ENCODE peak calls at places on chromosomes 5 and 9, in seven cellular contexts. One of them, this sample, is unnamed.
A peak's percentile ranks its signal among the peaks of the same experiment; 100 is the strongest.

GRCh38 chr5:96692436-96692835 is 30.3 kb downstream of the CAST start:
- DNase-seq in psoas muscle: no peak
- DNase-seq in mucosa of descending colon: no peak
- DNase-seq in Caki2: no peak
- DNase-seq in CD4-positive, alpha-beta T cell: no peak
- DNase-seq in naive B cell: no peak
- DNase-seq in activated CD4-positive, alpha-beta T cell treated with anti-CD3 and anti-CD28 coated beads, Interleukin-2, amount 50 U/mL, for 1 hour: no peak
- DNase-seq in this sample: no peak

GRCh38 chr5:138542120-138542955 is 698 bp downstream of the ETF1 start:
- DNase-seq in CD4-positive, alpha-beta T cell: no peak
- DNase-seq in psoas muscle: no peak
- DNase-seq in activated CD4-positive, alpha-beta T cell treated with anti-CD3 and anti-CD28 coated beads, Interleukin-2, amount 50 U/mL, for 1 hour: peak; percentile 16
- DNase-seq in Caki2: no peak
- DNase-seq in mucosa of descending colon: no peak
- DNase-seq in naive B cell: no peak
- DNase-seq in this sample: peak; percentile 34

GRCh38 chr9:96553070-96553469 is 66.6 kb downstream of the CDC14B start:
- DNase-seq in activated CD4-positive, alpha-beta T cell treated with anti-CD3 and anti-CD28 coated beads, Interleukin-2, amount 50 U/mL, for 1 hour: no peak
- DNase-seq in psoas muscle: no peak
- DNase-seq in mucosa of descending colon: no peak
- DNase-seq in CD4-positive, alpha-beta T cell: no peak
- DNase-seq in naive B cell: no peak
- DNase-seq in Caki2: peak; percentile 14
- DNase-seq in this sample: no peak

GRCh38 chr5:21711854-21712752 is 1141.0 kb downstream of the CDH12 start:
- DNase-seq in naive B cell: no peak
- DNase-seq in activated CD4-positive, alpha-beta T cell treated with anti-CD3 and anti-CD28 coated beads, Interleukin-2, amount 50 U/mL, for 1 hour: no peak
- DNase-seq in psoas muscle: no peak
- DNase-seq in mucosa of descending colon: no peak
- DNase-seq in CD4-positive, alpha-beta T cell: no peak
- DNase-seq in Caki2: no peak
- DNase-seq in this sample: no peak

GRCh38 chr9:133616643-133617405 is 7.6 kb upstream of the FAM163B start:
- DNase-seq in Caki2: no peak
- DNase-seq in mucosa of descending colon: no peak
- DNase-seq in CD4-positive, alpha-beta T cell: no peak
- DNase-seq in psoas muscle: no peak
- DNase-seq in activated CD4-positive, alpha-beta T cell treated with anti-CD3 and anti-CD28 coated beads, Interleukin-2, amount 50 U/mL, for 1 hour: no peak
- DNase-seq in naive B cell: no peak
- DNase-seq in this sample: no peak

GRCh38 chr9:92188969-92189781 is 74.0 kb upstream of the SPTLC1 start:
- DNase-seq in mucosa of descending colon: no peak
- DNase-seq in naive B cell: no peak
- DNase-seq in psoas muscle: no peak
- DNase-seq in activated CD4-positive, alpha-beta T cell treated with anti-CD3 and anti-CD28 coated beads, Interleukin-2, amount 50 U/mL, for 1 hour: no peak
- DNase-seq in Caki2: no peak
- DNase-seq in CD4-positive, alpha-beta T cell: no peak
- DNase-seq in this sample: no peak

GRCh38 chr9:16147726-16148125 is 594.9 kb downstream of the CCDC171 start:
- DNase-seq in activated CD4-positive, alpha-beta T cell treated with anti-CD3 and anti-CD28 coated beads, Interleukin-2, amount 50 U/mL, for 1 hour: no peak
- DNase-seq in CD4-positive, alpha-beta T cell: no peak
- DNase-seq in naive B cell: no peak
- DNase-seq in mucosa of descending colon: no peak
- DNase-seq in psoas muscle: no peak
- DNase-seq in Caki2: no peak
- DNase-seq in this sample: no peak

GRCh38 chr5:139651863-139652787 is 4.0 kb downstream of the CXXC5 start:
- DNase-seq in naive B cell: peak; percentile 86
- DNase-seq in mucosa of descending colon: peak; percentile 88
- DNase-seq in psoas muscle: peak; percentile 91
- DNase-seq in CD4-positive, alpha-beta T cell: no peak
- DNase-seq in activated CD4-positive, alpha-beta T cell treated with anti-CD3 and anti-CD28 coated beads, Interleukin-2, amount 50 U/mL, for 1 hour: peak; percentile 55
- DNase-seq in Caki2: peak; percentile 99
- DNase-seq in this sample: peak; percentile 76

GRCh38 chr5:30498972-30499371 is 694.5 kb upstream of the CDH6 start:
- DNase-seq in CD4-positive, alpha-beta T cell: no peak
- DNase-seq in Caki2: no peak
- DNase-seq in naive B cell: no peak
- DNase-seq in psoas muscle: no peak
- DNase-seq in activated CD4-positive, alpha-beta T cell treated with anti-CD3 and anti-CD28 coated beads, Interleukin-2, amount 50 U/mL, for 1 hour: no peak
- DNase-seq in mucosa of descending colon: no peak
- DNase-seq in this sample: no peak

GRCh38 chr5:76114192-76114795 is 31.1 kb downstream of the SV2C start:
- DNase-seq in psoas muscle: no peak
- DNase-seq in Caki2: no peak
- DNase-seq in CD4-positive, alpha-beta T cell: no peak
- DNase-seq in naive B cell: no peak
- DNase-seq in mucosa of descending colon: no peak
- DNase-seq in activated CD4-positive, alpha-beta T cell treated with anti-CD3 and anti-CD28 coated beads, Interleukin-2, amount 50 U/mL, for 1 hour: no peak
- DNase-seq in this sample: no peak

GRCh38 chr9:136281421-136282271 is 22.2 kb downstream of the CCDC187 start:
- DNase-seq in activated CD4-positive, alpha-beta T cell treated with anti-CD3 and anti-CD28 coated beads, Interleukin-2, amount 50 U/mL, for 1 hour: no peak
- DNase-seq in psoas muscle: no peak
- DNase-seq in mucosa of descending colon: no peak
- DNase-seq in CD4-positive, alpha-beta T cell: no peak
- DNase-seq in Caki2: no peak
- DNase-seq in naive B cell: no peak
- DNase-seq in this sample: no peak

GRCh38 chr9:127428348-127428747 is 4.2 kb downstream of the ZNF79 start:
- DNase-seq in Caki2: no peak
- DNase-seq in activated CD4-positive, alpha-beta T cell treated with anti-CD3 and anti-CD28 coated beads, Interleukin-2, amount 50 U/mL, for 1 hour: no peak
- DNase-seq in psoas muscle: no peak
- DNase-seq in mucosa of descending colon: no peak
- DNase-seq in CD4-positive, alpha-beta T cell: no peak
- DNase-seq in naive B cell: no peak
- DNase-seq in this sample: no peak

GRCh38 chr5:90096415-90097081 is 313.0 kb downstream of the CETN3 start:
- DNase-seq in Caki2: peak; percentile 44
- DNase-seq in mucosa of descending colon: no peak
- DNase-seq in psoas muscle: no peak
- DNase-seq in activated CD4-positive, alpha-beta T cell treated with anti-CD3 and anti-CD28 coated beads, Interleukin-2, amount 50 U/mL, for 1 hour: no peak
- DNase-seq in naive B cell: no peak
- DNase-seq in CD4-positive, alpha-beta T cell: no peak
- DNase-seq in this sample: no peak

GRCh38 chr5:33558489-33558888 is 117.7 kb downstream of the TARS1 start:
- DNase-seq in activated CD4-positive, alpha-beta T cell treated with anti-CD3 and anti-CD28 coated beads, Interleukin-2, amount 50 U/mL, for 1 hour: no peak
- DNase-seq in psoas muscle: no peak
- DNase-seq in naive B cell: no peak
- DNase-seq in Caki2: no peak
- DNase-seq in CD4-positive, alpha-beta T cell: no peak
- DNase-seq in mucosa of descending colon: no peak
- DNase-seq in this sample: no peak

GRCh38 chr9:91814214-91814613 is 135.8 kb downstream of the ROR2 start:
- DNase-seq in naive B cell: no peak
- DNase-seq in mucosa of descending colon: no peak
- DNase-seq in Caki2: no peak
- DNase-seq in CD4-positive, alpha-beta T cell: no peak
- DNase-seq in activated CD4-positive, alpha-beta T cell treated with anti-CD3 and anti-CD28 coated beads, Interleukin-2, amount 50 U/mL, for 1 hour: no peak
- DNase-seq in psoas muscle: peak; percentile 24
- DNase-seq in this sample: no peak

GRCh38 chr9:16626577-16627130 is 243.8 kb downstream of the BNC2 start:
- DNase-seq in mucosa of descending colon: no peak
- DNase-seq in Caki2: peak; percentile 88
- DNase-seq in activated CD4-positive, alpha-beta T cell treated with anti-CD3 and anti-CD28 coated beads, Interleukin-2, amount 50 U/mL, for 1 hour: no peak
- DNase-seq in CD4-positive, alpha-beta T cell: no peak
- DNase-seq in psoas muscle: peak; percentile 72
- DNase-seq in naive B cell: no peak
- DNase-seq in this sample: no peak

GRCh38 chr5:17221843-17222614 is 4.6 kb downstream of the BASP1 start:
- DNase-seq in Caki2: no peak
- DNase-seq in CD4-positive, alpha-beta T cell: no peak
- DNase-seq in mucosa of descending colon: no peak
- DNase-seq in activated CD4-positive, alpha-beta T cell treated with anti-CD3 and anti-CD28 coated beads, Interleukin-2, amount 50 U/mL, for 1 hour: no peak
- DNase-seq in naive B cell: no peak
- DNase-seq in psoas muscle: no peak
- DNase-seq in this sample: no peak

GRCh38 chr5:155056644-155057269 is 43.2 kb downstream of the KIF4B start:
- DNase-seq in CD4-positive, alpha-beta T cell: no peak
- DNase-seq in psoas muscle: no peak
- DNase-seq in Caki2: no peak
- DNase-seq in activated CD4-positive, alpha-beta T cell treated with anti-CD3 and anti-CD28 coated beads, Interleukin-2, amount 50 U/mL, for 1 hour: no peak
- DNase-seq in mucosa of descending colon: no peak
- DNase-seq in naive B cell: no peak
- DNase-seq in this sample: no peak

GRCh38 chr5:89440670-89441069 is 557.7 kb upstream of the MEF2C start:
- DNase-seq in psoas muscle: no peak
- DNase-seq in Caki2: no peak
- DNase-seq in CD4-positive, alpha-beta T cell: no peak
- DNase-seq in naive B cell: no peak
- DNase-seq in activated CD4-positive, alpha-beta T cell treated with anti-CD3 and anti-CD28 coated beads, Interleukin-2, amount 50 U/mL, for 1 hour: no peak
- DNase-seq in mucosa of descending colon: no peak
- DNase-seq in this sample: no peak

GRCh38 chr5:172123269-172123692 is 64.7 kb downstream of the STK10 start:
- DNase-seq in CD4-positive, alpha-beta T cell: no peak
- DNase-seq in mucosa of descending colon: no peak
- DNase-seq in activated CD4-positive, alpha-beta T cell treated with anti-CD3 and anti-CD28 coated beads, Interleukin-2, amount 50 U/mL, for 1 hour: no peak
- DNase-seq in naive B cell: no peak
- DNase-seq in psoas muscle: peak; percentile 74
- DNase-seq in Caki2: peak; percentile 47
- DNase-seq in this sample: no peak